ENCODE peak calls at places on chromosome 15, in seven cellular contexts. Q is naive thymus-derived CD4-positive, alpha-beta T cell; B is endothelial cell; J is hypothalamus; R is GM10248; Z is AG08395; G is NCI-H1694 treated with DMSO at 0.1 percent for 48 hours. C is an unnamed sample.

GRCh38 chr15:56736881-56737707 is 3.8 kb upstream of the ZNF280D start:
- DNase-seq in Q (no peak), B (no peak), J (no peak), R (no peak), Z (no peak), G (no peak), C (no peak)

GRCh38 chr15:75639191-75639708 is 774 bp downstream of the IMP3 start:
- DNase-seq in Q (no peak), B (no peak), J (no peak), R (no peak), Z (no peak), G (no peak), C (no peak)

GRCh38 chr15:74783808-74784175 is 1.9 kb downstream of the CSK start:
- DNase-seq in Q (no peak), B (no peak), J (no peak), R (no peak), Z (no peak), G (no peak), C (no peak)

GRCh38 chr15:67198157-67198754 is 56.2 kb downstream of the AAGAB start:
- DNase-seq in Q (no peak), B (no peak), J (no peak), R (no peak), Z (no peak), G (no peak), C (no peak)

GRCh38 chr15:55868707-55869106 is 124.7 kb downstream of the NEDD4 start:
- DNase-seq in Q (no peak), B (no peak), J (no peak), R (no peak), Z (no peak), G (no peak), C (no peak)

GRCh38 chr15:88255496-88256171 is 905 bp downstream of the NTRK3 start:
- DNase-seq in Q (no peak), B (peak), J (peak), R (no peak), Z (peak), G (no peak), C (no peak)

GRCh38 chr15:62758126-62758951 is 284.2 kb upstream of the TPM1 start:
- DNase-seq in Q (no peak), B (no peak), J (no peak), R (no peak), Z (peak), G (no peak), C (no peak)

GRCh38 chr15:78033864-78034263 is 43.6 kb downstream of the TBC1D2B start:
- DNase-seq in Q (peak), B (no peak), J (no peak), R (no peak), Z (no peak), G (no peak), C (peak)

GRCh38 chr15:41968738-41969137 is 3.6 kb downstream of the EHD4 start:
- DNase-seq in Q (no peak), B (no peak), J (no peak), R (no peak), Z (no peak), G (no peak), C (no peak)

GRCh38 chr15:78873796-78874761 is 1.4 kb downstream of the MORF4L1 start:
- DNase-seq in Q (peak), B (no peak), J (no peak), R (no peak), Z (no peak), G (no peak), C (no peak)

GRCh38 chr15:93027413-93027812 is 61.6 kb downstream of the RGMA start:
- DNase-seq in Q (no peak), B (no peak), J (no peak), R (no peak), Z (no peak), G (no peak), C (no peak)

GRCh38 chr15:23629234-23629805 is 18.3 kb downstream of the MAGEL2 start:
- DNase-seq in Q (no peak), B (no peak), J (no peak), R (no peak), Z (peak), G (no peak), C (no peak)

GRCh38 chr15:32718082-32718821 is 448 bp downstream of the GREM1 start:
- DNase-seq in Q (no peak), B (peak), J (peak), R (no peak), Z (no peak), G (no peak), C (no peak)

GRCh38 chr15:98841419-98841970 is 166.1 kb downstream of the PGPEP1L start:
- DNase-seq in Q (no peak), B (no peak), J (no peak), R (no peak), Z (no peak), G (no peak), C (no peak)

GRCh38 chr15:68818088-68818670 is 2.5 kb downstream of the ANP32A start:
- DNase-seq in Q (peak), B (peak), J (peak), R (peak), Z (peak), G (peak), C (peak)

GRCh38 chr15:29268706-29269484 is 727 bp downstream of the NSMCE3 start:
- DNase-seq in Q (peak), B (peak), J (peak), R (peak), Z (peak), G (no peak), C (peak)

GRCh38 chr15:63233667-63234419 is 43.6 kb upstream of the APH1B start:
- DNase-seq in Q (no peak), B (no peak), J (no peak), R (no peak), Z (peak), G (no peak), C (no peak)

GRCh38 chr15:59674501-59674900 is 14.6 kb downstream of the BNIP2 start:
- DNase-seq in Q (no peak), B (no peak), J (no peak), R (no peak), Z (no peak), G (no peak), C (no peak)

GRCh38 chr15:88398011-88398410 is 69.2 kb downstream of the MRPL46 start:
- DNase-seq in Q (no peak), B (no peak), J (no peak), R (no peak), Z (no peak), G (no peak), C (no peak)

GRCh38 chr15:59953392-59953883 is 50.7 kb upstream of the FOXB1 start:
- DNase-seq in Q (no peak), B (no peak), J (no peak), R (no peak), Z (no peak), G (no peak), C (no peak)

GRCh38 chr15:25811481-25811906 is 51.6 kb downstream of the ATP10A start:
- DNase-seq in Q (peak), B (no peak), J (no peak), R (no peak), Z (no peak), G (no peak), C (no peak)

GRCh38 chr15:36156855-36157521 is 422.4 kb upstream of the CDIN1 start:
- DNase-seq in Q (no peak), B (no peak), J (no peak), R (no peak), Z (peak), G (no peak), C (no peak)

GRCh38 chr15:56341201-56341600 is 24.0 kb upstream of the TEX9 start:
- DNase-seq in Q (no peak), B (no peak), J (no peak), R (no peak), Z (no peak), G (no peak), C (no peak)

GRCh38 chr15:100350434-100351226 is 8.9 kb upstream of the ADAMTS17 start:
- DNase-seq in Q (no peak), B (no peak), J (no peak), R (no peak), Z (no peak), G (no peak), C (no peak)

GRCh38 chr15:71114066-71114680 is 1.1 kb upstream of the THSD4 start:
- DNase-seq in Q (no peak), B (no peak), J (no peak), R (no peak), Z (no peak), G (no peak), C (no peak)

GRCh38 chr15:81897011-81897677 is 148.7 kb downstream of the MEX3B start:
- DNase-seq in Q (no peak), B (no peak), J (no peak), R (no peak), Z (peak), G (peak), C (no peak)

GRCh38 chr15:64699767-64700388 is 75.5 kb downstream of the RBPMS2 start:
- DNase-seq in Q (no peak), B (peak), J (no peak), R (no peak), Z (no peak), G (no peak), C (no peak)

GRCh38 chr15:94769089-94769488 is 537.7 kb downstream of the MCTP2 start:
- DNase-seq in Q (no peak), B (no peak), J (no peak), R (no peak), Z (no peak), G (no peak), C (no peak)

GRCh38 chr15:67836477-67836876 is 3.4 kb downstream of the RNU6-1 start:
- DNase-seq in Q (no peak), B (peak), J (no peak), R (no peak), Z (peak), G (peak), C (peak)

GRCh38 chr15:83310521-83311456 is 26.3 kb upstream of the BNC1 start:
- DNase-seq in Q (no peak), B (no peak), J (no peak), R (no peak), Z (no peak), G (no peak), C (no peak)

GRCh38 chr15:74838117-74838516 is 4.8 kb downstream of the ULK3 start:
- DNase-seq in Q (no peak), B (no peak), J (no peak), R (no peak), Z (no peak), G (no peak), C (no peak)

GRCh38 chr15:92098869-92099268 is 245.4 kb downstream of the SLCO3A1 start:
- DNase-seq in Q (no peak), B (no peak), J (peak), R (no peak), Z (peak), G (peak), C (no peak)

GRCh38 chr15:43406192-43406591 is 35.3 kb downstream of the TUBGCP4 start:
- DNase-seq in Q (no peak), B (no peak), J (no peak), R (no peak), Z (no peak), G (no peak), C (no peak)

GRCh38 chr15:82045179-82045891 is 483 bp downstream of the MEX3B start:
- DNase-seq in Q (no peak), B (peak), J (peak), R (peak), Z (peak), G (no peak), C (peak)

GRCh38 chr15:44188810-44189209 is 6.3 kb downstream of the FRMD5 start:
- DNase-seq in Q (no peak), B (no peak), J (peak), R (no peak), Z (no peak), G (no peak), C (no peak)

C was measured in NCI-H2171.